ENCODE peak calls at places on chromosome 21, in nine cellular contexts. N is CD8-positive, alpha-beta T cell; H is neural progenitor cell; W is right cardiac atrium; E is psoas muscle; P is heart left ventricle; Y is PC-3; G is dorsolateral prefrontal cortex; T is lower lobe of right lung. F is an unnamed sample.

GRCh38 chr21:46624050-46624449 is 11.4 kb upstream of the PRMT2 start:
- DNase-seq in T (no peak), G (no peak), P (no peak), W (no peak), Y (no peak), H (no peak), E (no peak), N (no peak), F (no peak)

GRCh38 chr21:28018741-28019669 is 973.7 kb downstream of the LTN1 start:
- DNase-seq in P (no peak), T (no peak), H (no peak), W (no peak), E (peak; percentile 15), N (no peak), Y (peak; percentile 55), G (peak; percentile 59), F (no peak)

GRCh38 chr21:46605759-46606426 is 1.0 kb upstream of the S100B start:
- DNase-seq in W (peak; percentile 69), G (no peak), E (peak; percentile 31), H (no peak), P (peak; percentile 62), T (peak; percentile 81), N (peak; percentile 26), Y (no peak), F (no peak)

GRCh38 chr21:15362458-15362857 is 297.7 kb upstream of the NRIP1 start:
- DNase-seq in T (no peak), G (no peak), H (no peak), Y (no peak), E (no peak), W (no peak), P (no peak), N (no peak), F (no peak)

GRCh38 chr21:39611547-39612190 is 1.1 kb upstream of the B3GALT5 start:
- DNase-seq in E (no peak), N (no peak), H (peak; percentile 25), T (no peak), P (no peak), G (no peak), Y (no peak), W (no peak), F (no peak)

GRCh38 chr21:26116456-26117011 is 54.0 kb downstream of the APP start:
- DNase-seq in W (peak; percentile 51), T (no peak), E (no peak), H (no peak), N (no peak), G (no peak), P (no peak), Y (peak; percentile 84), F (no peak)

GRCh38 chr21:23127973-23128372 is 2129.8 kb downstream of the NCAM2 start:
- DNase-seq in E (no peak), W (no peak), T (no peak), Y (no peak), G (no peak), P (no peak), H (no peak), N (no peak), F (no peak)

GRCh38 chr21:38878394-38879179 is 72.9 kb downstream of the ETS2 start:
- DNase-seq in Y (no peak), N (no peak), E (no peak), T (no peak), H (no peak), G (no peak), P (no peak), W (no peak), F (no peak)

GRCh38 chr21:18147678-18148077 is 97.0 kb upstream of the CHODL start:
- DNase-seq in G (no peak), Y (peak; percentile 9), T (no peak), N (no peak), E (no peak), P (no peak), W (no peak), H (no peak), F (no peak)

GRCh38 chr21:46181953-46182547 is 2.2 kb downstream of the SPATC1L start:
- DNase-seq in P (no peak), T (no peak), Y (no peak), H (no peak), G (no peak), W (peak; percentile 58), E (no peak), N (no peak), F (no peak)

GRCh38 chr21:43918385-43918947 is 53.4 kb downstream of the AGPAT3 start:
- DNase-seq in W (no peak), G (no peak), P (no peak), Y (no peak), E (no peak), H (no peak), N (no peak), T (peak; percentile 32), F (no peak)

GRCh38 chr21:43919283-43919682 is 54.3 kb downstream of the AGPAT3 start:
- DNase-seq in P (no peak), Y (no peak), T (no peak), G (no peak), N (no peak), E (no peak), H (no peak), W (no peak), F (no peak)

GRCh38 chr21:43916076-43916475 is 51.1 kb downstream of the AGPAT3 start:
- DNase-seq in W (no peak), E (no peak), P (no peak), Y (no peak), T (no peak), H (no peak), G (no peak), N (no peak), F (no peak)

GRCh38 chr21:43916691-43917514 is 51.9 kb downstream of the AGPAT3 start:
- DNase-seq in P (no peak), Y (no peak), E (no peak), W (peak; percentile 64), T (peak; percentile 46), G (no peak), N (peak; percentile 50), H (no peak), F (no peak)

GRCh38 chr21:43917515-43918384 is 52.7 kb downstream of the AGPAT3 start:
- DNase-seq in Y (peak; percentile 37), T (peak; percentile 32), P (no peak), N (no peak), E (no peak), W (no peak), G (no peak), H (no peak), F (no peak)
- H3K4me3 ChIP-seq in Y (no peak overlapping the region), T (peak overlapping the region; percentile 49), P (no peak overlapping the region), N (peak overlapping the region; percentile 51), E (peak overlapping the region; percentile 50), W (no peak overlapping the region), G (no peak overlapping the region), H (no peak overlapping the region), F (no peak overlapping the region)

GRCh38 chr21:41666641-41667051 is 100.2 kb downstream of the RIPK4 start:
- DNase-seq in W (no peak), G (no peak), E (no peak), P (no peak), H (no peak), N (no peak), Y (no peak), T (no peak), F (no peak)
- H3K27me3 ChIP-seq in W (no peaks in the 10 kb centered on the region), G (no peaks in the 10 kb centered on the region), E (peaks cover 21% of the 10 kb centered on the region), P (no peaks in the 10 kb centered on the region), H (no peaks in the 10 kb centered on the region), N (no peaks in the 10 kb centered on the region), Y (no peaks in the 10 kb centered on the region), T (no peaks in the 10 kb centered on the region), F (peaks cover 5% of the 10 kb centered on the region)

DNA sequence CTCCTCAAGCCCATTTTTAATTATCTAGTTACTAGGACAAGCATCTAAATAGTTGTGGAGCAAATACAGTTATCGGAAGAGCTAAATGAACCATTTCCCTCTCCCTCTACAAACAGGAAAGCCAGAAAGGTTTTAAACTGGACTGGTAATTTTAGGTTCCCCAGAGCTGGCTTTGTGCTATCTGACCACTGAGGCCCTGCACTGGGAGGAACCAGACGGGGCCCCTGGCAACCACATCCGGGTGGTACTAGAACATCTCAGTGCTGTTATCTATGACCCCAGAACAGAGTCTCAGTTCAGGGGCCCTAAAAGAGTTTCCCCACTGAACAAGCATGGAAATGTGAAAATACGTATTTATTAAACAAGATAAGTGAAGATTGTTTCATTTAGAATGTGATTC is 7.7 kb upstream of the RSPH1 start:
- DNase-seq in Y (no peak), H (no peak), G (no peak), E (no peak), N (no peak), W (no peak), T (no peak), P (no peak), F (no peak)
- H3K27ac ChIP-seq in Y (no peak overlapping the region), H (no peak overlapping the region), G (no peak overlapping the region), E (no peak overlapping the region), N (no peak overlapping the region), W (no peak overlapping the region), T (no peak overlapping the region), P (no peak overlapping the region), F (no peak overlapping the region)

GRCh38 chr21:45040739-45041138 is 33.6 kb upstream of the ADARB1 start:
- DNase-seq in T (no peak), E (peak; percentile 14), P (no peak), N (no peak), Y (no peak), G (no peak), W (no peak), H (no peak), F (no peak)
- H3K4me3 ChIP-seq in T (no peak overlapping the region), E (no peak overlapping the region), P (no peak overlapping the region), N (no peak overlapping the region), Y (no peak overlapping the region), G (no peak overlapping the region), W (no peak overlapping the region), H (no peak overlapping the region), F (no peak overlapping the region)

GRCh38 chr21:42626171-42626570 is 27.2 kb upstream of the PDE9A start:
- DNase-seq in T (no peak), G (no peak), P (no peak), Y (no peak), E (no peak), H (no peak), N (no peak), W (no peak), F (no peak)
- H3K27me3 ChIP-seq in T (peaks cover 9% of the 10 kb centered on the region), G (no peaks in the 10 kb centered on the region), P (no peaks in the 10 kb centered on the region), Y (peaks cover 62% of the 10 kb centered on the region), E (peaks cover 40% of the 10 kb centered on the region), H (no peaks in the 10 kb centered on the region), N (no peaks in the 10 kb centered on the region), W (no peaks in the 10 kb centered on the region), F (no peaks in the 10 kb centered on the region)

DNA sequence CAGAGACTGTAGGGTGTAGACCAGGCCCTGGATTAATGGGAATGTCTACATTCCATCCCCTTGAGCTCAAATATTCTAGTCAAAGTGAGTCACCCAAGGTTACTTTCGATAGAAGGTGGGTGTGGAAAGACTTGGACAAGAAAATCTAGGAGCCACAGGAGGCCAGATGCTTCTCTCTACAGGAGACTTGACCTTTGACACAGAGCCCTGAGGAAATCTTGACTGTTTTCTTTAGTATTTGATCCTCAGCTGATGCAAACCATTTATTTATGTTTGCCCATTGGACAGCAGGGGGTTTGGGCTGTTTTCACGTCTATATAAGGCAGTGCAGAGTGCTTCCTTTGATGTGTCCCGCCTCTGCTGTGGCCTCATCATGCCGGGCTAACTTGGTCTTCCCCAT is 15.7 kb upstream of the MAP3K7CL start:
- DNase-seq in Y (peak; percentile 88), T (no peak), N (no peak), H (peak; percentile 24), P (no peak), G (no peak), E (no peak), W (no peak), F (peak; percentile 77)
- H3K27ac ChIP-seq in Y (peak overlapping the region; percentile 5), T (no peak overlapping the region), N (no peak overlapping the region), H (no peak overlapping the region), P (no peak overlapping the region), G (no peak overlapping the region), E (no peak overlapping the region), W (no peak overlapping the region), F (peak overlapping the region; percentile 49)